ENCODE peak calls at places on chromosomes 11 and 22, in eight cellular contexts. M, B, Y, T, Z, K, C and U are unnamed samples.

GRCh38 chr11:85845052-85845631 is 10.0 kb upstream of the CCDC83 start:
- DNase-seq in B (no peak), Z (no peak), C (no peak), M (no peak), Y (no peak), T (peak; percentile 6), K (no peak), U (no peak)

GRCh38 chr11:11977206-11977938 is 31.1 kb downstream of the DKK3 start:
- DNase-seq in B (no peak), M (no peak), Y (peak; percentile 57), Z (peak; percentile 93), K (peak; percentile 69), C (peak; percentile 46), T (peak; percentile 66), U (peak; percentile 90)

GRCh38 chr11:95417832-95418231 is 186.8 kb upstream of the SESN3 start:
- DNase-seq in K (no peak), B (no peak), T (no peak), M (no peak), C (no peak), Y (no peak), Z (no peak), U (no peak)

GRCh38 chr11:72812968-72813739 is 1.1 kb upstream of the ATG16L2 start:
- DNase-seq in Z (peak; percentile 58), Y (no peak), M (peak; percentile 59), C (peak; percentile 50), K (peak; percentile 77), T (peak; percentile 64), B (peak; percentile 85), U (no peak)

GRCh38 chr22:19767427-19768380 is 7.1 kb downstream of the TBX1 start:
- DNase-seq in Z (no peak), C (no peak), M (no peak), B (peak; percentile 87), T (no peak), K (no peak), Y (no peak), U (no peak)

GRCh38 chr11:28657378-28658030 is 549.3 kb downstream of the METTL15 start:
- DNase-seq in K (no peak), Z (no peak), Y (no peak), M (no peak), B (no peak), C (no peak), T (peak; percentile 50), U (no peak)

GRCh38 chr11:11697796-11698195 is 76.0 kb upstream of the GALNT18 start:
- DNase-seq in B (no peak), Z (no peak), Y (no peak), T (no peak), M (no peak), K (no peak), C (no peak), U (no peak)

GRCh38 chr11:945986-946385 is 20.3 kb downstream of the AP2A2 start:
- DNase-seq in K (no peak), T (peak; percentile 59), M (no peak), Z (no peak), B (no peak), Y (no peak), C (no peak), U (no peak)

GRCh38 chr11:108278546-108278945 is 55.7 kb downstream of the ATM start:
- DNase-seq in T (peak; percentile 24), B (no peak), M (no peak), Z (no peak), Y (no peak), C (no peak), K (no peak), U (no peak)

GRCh38 chr22:43363580-43364435 is 20.6 kb upstream of the SCUBE1 start:
- DNase-seq in Y (no peak), T (no peak), C (no peak), B (no peak), M (no peak), K (no peak), Z (no peak), U (no peak)

GRCh38 chr11:636511-637332 is at the start of gene DRD4:
- DNase-seq in Z (no peak), T (peak; percentile 39), M (no peak), B (no peak), Y (no peak), K (no peak), C (no peak), U (no peak)

GRCh38 chr11:68287419-68287818 is 15.6 kb upstream of the C11orf24 start:
- DNase-seq in T (no peak), B (no peak), M (no peak), Z (no peak), C (no peak), Y (no peak), K (no peak), U (no peak)

GRCh38 chr11:3738241-3738640 is 59.1 kb downstream of the NUP98 start:
- DNase-seq in K (no peak), Z (no peak), B (no peak), M (no peak), Y (peak; percentile 46), T (peak; percentile 28), C (no peak), U (peak; percentile 27)

GRCh38 chr11:19071255-19071654 is 10.7 kb upstream of the MRGPRX2 start:
- DNase-seq in B (no peak), K (peak; percentile 65), Y (peak; percentile 69), C (peak; percentile 80), T (peak; percentile 85), Z (peak; percentile 95), M (no peak), U (peak; percentile 69)

GRCh38 chr11:77308838-77309237 is 7.4 kb upstream of the GDPD4 start:
- DNase-seq in B (no peak), C (no peak), K (no peak), T (no peak), M (no peak), Y (no peak), Z (no peak), U (no peak)

GRCh38 chr11:88555829-88556202 is 218.3 kb upstream of the CTSC start:
- DNase-seq in Z (peak; percentile 9), T (peak; percentile 29), M (no peak), C (no peak), Y (no peak), B (no peak), K (no peak), U (peak; percentile 82)

GRCh38 chr11:73931039-73931645 is 19.7 kb upstream of the DNAJB13 start:
- DNase-seq in T (peak; percentile 95), Y (peak; percentile 29), M (no peak), B (no peak), K (peak; percentile 45), Z (peak; percentile 58), C (no peak), U (peak; percentile 51)

GRCh38 chr22:45452565-45453449 is 39.3 kb downstream of the RIBC2 start:
- DNase-seq in Z (no peak), B (no peak), C (no peak), Y (peak; percentile 85), T (no peak), K (no peak), M (no peak), U (peak; percentile 60)

GRCh38 chr11:1503708-1504104 is 17.1 kb upstream of the MOB2 start:
- DNase-seq in T (no peak), B (no peak), C (no peak), Y (no peak), M (no peak), Z (no peak), K (no peak), U (no peak)

GRCh38 chr11:75319035-75319877 is 32.2 kb downstream of the ARRB1 start:
- DNase-seq in Z (no peak), T (no peak), K (no peak), B (no peak), C (no peak), M (no peak), Y (no peak), U (no peak)

GRCh38 chr11:61082931-61083531 is 19.3 kb upstream of the CD5 start:
- DNase-seq in C (no peak), B (no peak), T (no peak), M (no peak), K (no peak), Z (no peak), Y (no peak), U (no peak)

GRCh38 chr11:123183391-123184099 is 11.5 kb downstream of the CLMP start:
- DNase-seq in C (no peak), Z (no peak), K (no peak), B (no peak), T (peak; percentile 35), Y (no peak), M (no peak), U (no peak)

GRCh38 chr22:24593810-24594568 is 1.1 kb upstream of the LRRC75B start:
- DNase-seq in C (no peak), M (no peak), Y (no peak), Z (no peak), K (no peak), B (no peak), T (no peak), U (no peak)

GRCh38 chr11:106828976-106829375 is 189.3 kb downstream of the GUCY1A2 start:
- DNase-seq in K (no peak), Y (no peak), M (no peak), Z (no peak), B (no peak), C (no peak), T (no peak), U (no peak)

GRCh38 chr11:111422494-111423249 is 43.6 kb upstream of the POU2AF1 start:
- DNase-seq in M (no peak), T (peak; percentile 56), Z (peak; percentile 47), B (peak; percentile 86), C (peak; percentile 39), Y (no peak), K (peak; percentile 16), U (no peak)

GRCh38 chr11:102451693-102452460 is 688 bp downstream of the TMEM123 start:
- DNase-seq in K (peak; percentile 56), Y (no peak), B (peak; percentile 95), T (peak; percentile 48), Z (peak; percentile 58), M (peak; percentile 51), C (peak; percentile 48), U (peak; percentile 28)

GRCh38 chr11:104484784-104485554 is 321.0 kb upstream of the PDGFD start:
- DNase-seq in Z (no peak), M (no peak), K (no peak), B (no peak), T (peak; percentile 66), Y (no peak), C (peak; percentile 50), U (no peak)

GRCh38 chr11:20909995-20910726 is 240.8 kb downstream of the NELL1 start:
- DNase-seq in B (no peak), M (no peak), C (peak; percentile 30), T (no peak), Y (no peak), K (no peak), Z (no peak), U (no peak)

GRCh38 chr11:7977251-7977917 is 9.8 kb upstream of the EIF3F start:
- DNase-seq in Z (peak; percentile 44), C (no peak), Y (peak; percentile 76), M (no peak), T (peak; percentile 89), B (no peak), K (no peak), U (peak; percentile 79)

GRCh38 chr22:26711205-26711958 is 54.0 kb downstream of the MIAT start:
- DNase-seq in B (peak; percentile 75), T (peak; percentile 85), Z (no peak), Y (no peak), C (no peak), K (no peak), M (no peak), U (no peak)

GRCh38 chr11:64537876-64538275 is 53.1 kb upstream of the SLC22A12 start:
- DNase-seq in C (peak; percentile 20), B (no peak), Y (no peak), T (no peak), Z (peak; percentile 63), K (no peak), M (no peak), U (no peak)

GRCh38 chr11:78094250-78094649 is 14.6 kb upstream of the NDUFC2 start:
- DNase-seq in T (no peak), C (no peak), Z (no peak), B (no peak), Y (no peak), K (no peak), M (no peak), U (no peak)

GRCh38 chr11:68838572-68838964 is 3.1 kb downstream of the CPT1A start:
- DNase-seq in K (no peak), C (no peak), T (no peak), Z (peak; percentile 27), Y (no peak), M (no peak), B (no peak), U (no peak)